ENCODE peak calls at places on chromosome 5, in nine cellular contexts. Q is amniotic stem cell, Y is hippocampal formation, C is hypothalamus, R is LoVo, A is activated gamma-delta T cell treated with Interleukin-2 at 50 U/mL for 16 hours, E is 8988T, B is AG08396, I is fibroblast of the conjunctiva. T is an unnamed sample.
A peak's percentile ranks its signal among the peaks of the same experiment; 100 is the strongest.

GRCh38 chr5:10715605-10716004 is 45.4 kb downstream of the DAP start:
- DNase-seq in Q (no peak), Y (no peak), C (no peak), R (no peak), A (no peak), E (no peak), B (no peak), I (no peak), T (no peak)

GRCh38 chr5:40052812-40053211 is 626.9 kb upstream of the PTGER4 start:
- DNase-seq in Q (no peak), Y (no peak), C (no peak), R (peak; percentile 50), A (no peak), E (no peak), B (no peak), I (no peak), T (no peak)

GRCh38 chr5:38922199-38922598 is 76.4 kb downstream of the OSMR start:
- DNase-seq in Q (no peak), Y (peak; percentile 32), C (peak; percentile 3), R (peak; percentile 20), A (peak; percentile 31), E (peak; percentile 44), B (peak; percentile 71), I (peak; percentile 40), T (peak; percentile 71)

GRCh38 chr5:2715856-2716255 is 35.6 kb downstream of the IRX2 start:
- DNase-seq in Q (no peak), Y (no peak), C (no peak), R (no peak), A (no peak), E (no peak), B (no peak), I (peak; percentile 16), T (no peak)

GRCh38 chr5:27479859-27480258 is 441.5 kb upstream of the CDH9 start:
- DNase-seq in Q (no peak), Y (no peak), C (no peak), R (no peak), A (no peak), E (no peak), B (no peak), I (no peak), T (no peak)

GRCh38 chr5:133873936-133874585 is 94.4 kb downstream of the C5orf15 start:
- DNase-seq in Q (no peak), Y (no peak), C (no peak), R (no peak), A (no peak), E (no peak), B (no peak), I (peak; percentile 43), T (no peak)

GRCh38 chr5:117665121-117665520 is 1090.5 kb upstream of the SEMA6A start:
- DNase-seq in Q (no peak), Y (no peak), C (no peak), R (no peak), A (no peak), E (no peak), B (no peak), I (no peak), T (no peak)

GRCh38 chr5:14794600-14795230 is 76.9 kb downstream of the ANKH start:
- DNase-seq in Q (no peak), Y (peak; percentile 25), C (no peak), R (no peak), A (no peak), E (no peak), B (no peak), I (no peak), T (no peak)

GRCh38 chr5:154267516-154267915 is 77.0 kb downstream of the GALNT10 start:
- DNase-seq in Q (no peak), Y (no peak), C (no peak), R (no peak), A (no peak), E (no peak), B (no peak), I (no peak), T (no peak)

GRCh38 chr5:130155395-130155794 is 251.1 kb downstream of the CHSY3 start:
- DNase-seq in Q (no peak), Y (peak; percentile 30), C (no peak), R (no peak), A (no peak), E (no peak), B (no peak), I (no peak), T (no peak)

GRCh38 chr5:129460121-129460950 is at the start of gene ADAMTS19:
- DNase-seq in Q (peak; percentile 53), Y (no peak), C (peak; percentile 22), R (peak; percentile 20), A (no peak), E (no peak), B (peak; percentile 30), I (peak; percentile 18), T (peak; percentile 74)

GRCh38 chr5:1288439-1289335 is 6.2 kb downstream of the TERT start:
- DNase-seq in Q (no peak), Y (no peak), C (no peak), R (no peak), A (no peak), E (peak; percentile 16), B (no peak), I (no peak), T (no peak)

GRCh38 chr5:113574417-113574816 is 60.9 kb downstream of the YTHDC2 start:
- DNase-seq in Q (no peak), Y (no peak), C (no peak), R (no peak), A (no peak), E (no peak), B (peak; percentile 64), I (peak; percentile 14), T (no peak)

GRCh38 chr5:54470677-54471076 is 15.2 kb downstream of the HSPB3 start:
- DNase-seq in Q (peak; percentile 7), Y (no peak), C (no peak), R (no peak), A (no peak), E (no peak), B (peak; percentile 47), I (peak; percentile 78), T (no peak)

GRCh38 chr5:175253597-175253996 is 190.4 kb downstream of the DRD1 start:
- DNase-seq in Q (no peak), Y (no peak), C (no peak), R (no peak), A (no peak), E (no peak), B (peak; percentile 12), I (no peak), T (no peak)

GRCh38 chr5:82614706-82615105 is 336.6 kb upstream of the RPS23 start:
- DNase-seq in Q (no peak), Y (no peak), C (no peak), R (no peak), A (no peak), E (no peak), B (no peak), I (no peak), T (no peak)

T was measured in glutamatergic neuron.